ENCODE peak calls at places on chromosomes 12 and 14, in ten cellular contexts. S, A, T, J, X, Z, B, I, P and Y are unnamed samples.

GRCh38 chr14:89399594-89400068 is 17.4 kb downstream of the FOXN3 start:
- DNase-seq in S (no peak), A (no peak), T (no peak), J (peak; percentile 28), X (no peak), Z (no peak), B (peak; percentile 72), I (peak; percentile 79), P (no peak), Y (no peak)

GRCh38 chr14:64508215-64508776 is 3.7 kb downstream of the ZBTB1 start:
- DNase-seq in S (no peak), A (peak; percentile 83), T (no peak), J (no peak), X (no peak), Z (no peak), B (no peak), I (no peak), P (no peak), Y (peak; percentile 58)

GRCh38 chr14:105314287-105315185 is at the start of gene PACS2:
- DNase-seq in S (peak; percentile 97), A (peak; percentile 93), T (peak; percentile 95), J (peak; percentile 63), X (peak; percentile 75), Z (peak; percentile 84), B (peak; percentile 64), I (no peak), P (peak; percentile 58), Y (peak; percentile 100)

GRCh38 chr14:89720741-89721315 is 233.7 kb downstream of the EFCAB11 start:
- DNase-seq in S (no peak), A (peak; percentile 77), T (no peak), J (no peak), X (no peak), Z (no peak), B (peak; percentile 46), I (no peak), P (peak; percentile 16), Y (peak; percentile 36)

GRCh38 chr12:82651489-82651888 is 35.2 kb upstream of the TMTC2 start:
- DNase-seq in S (no peak), A (no peak), T (peak; percentile 25), J (no peak), X (no peak), Z (no peak), B (no peak), I (no peak), P (no peak), Y (no peak)

GRCh38 chr12:3597526-3598210 is 106.7 kb downstream of the PRMT8 start:
- DNase-seq in S (no peak), A (no peak), T (no peak), J (no peak), X (no peak), Z (no peak), B (no peak), I (no peak), P (no peak), Y (no peak)

GRCh38 chr12:94621662-94622359 is 28.5 kb downstream of the TMCC3 start:
- DNase-seq in S (no peak), A (peak; percentile 91), T (no peak), J (no peak), X (no peak), Z (no peak), B (no peak), I (peak; percentile 88), P (no peak), Y (peak; percentile 74)

GRCh38 chr12:12172106-12172511 is 94.7 kb downstream of the LRP6 start:
- DNase-seq in S (no peak), A (peak; percentile 81), T (no peak), J (no peak), X (no peak), Z (no peak), B (no peak), I (peak; percentile 28), P (no peak), Y (peak; percentile 14)

GRCh38 chr12:109782322-109782695 is 50.9 kb downstream of the TRPV4 start:
- DNase-seq in S (no peak), A (no peak), T (no peak), J (no peak), X (no peak), Z (no peak), B (no peak), I (no peak), P (no peak), Y (no peak)

GRCh38 chr12:5780536-5780935 is 164.5 kb downstream of the ANO2 start:
- DNase-seq in S (no peak), A (no peak), T (no peak), J (no peak), X (no peak), Z (no peak), B (no peak), I (no peak), P (no peak), Y (no peak)
- TF ChIP-seq CTCF in S (no peak), A (no peak), T (no peak), J (no peak), X (no peak), Z (no peak), B (no peak), I (no peak), P (no peak), Y (no peak)

GRCh38 chr14:37251778-37252177 is 54.0 kb downstream of the MIPOL1 start:
- DNase-seq in S (no peak), A (no peak), T (no peak), J (no peak), X (no peak), Z (no peak), B (no peak), I (no peak), P (no peak), Y (no peak)
- TF ChIP-seq CTCF in S (no peak), A (no peak), T (peak; percentile 26), J (no peak), X (no peak), Z (no peak), B (peak; percentile 54), I (no peak), P (no peak), Y (no peak)

GRCh38 chr12:96720363-96720705 is 186.7 kb upstream of the NEDD1 start:
- DNase-seq in S (no peak), A (peak; percentile 30), T (peak; percentile 35), J (peak; percentile 43), X (no peak), Z (peak; percentile 15), B (peak; percentile 58), I (no peak), P (no peak), Y (peak; percentile 34)
- TF ChIP-seq CTCF in S (no peak), A (peak; percentile 13), T (no peak), J (no peak), X (no peak), Z (no peak), B (peak; percentile 56), I (no peak), P (no peak), Y (no peak)

DNA sequence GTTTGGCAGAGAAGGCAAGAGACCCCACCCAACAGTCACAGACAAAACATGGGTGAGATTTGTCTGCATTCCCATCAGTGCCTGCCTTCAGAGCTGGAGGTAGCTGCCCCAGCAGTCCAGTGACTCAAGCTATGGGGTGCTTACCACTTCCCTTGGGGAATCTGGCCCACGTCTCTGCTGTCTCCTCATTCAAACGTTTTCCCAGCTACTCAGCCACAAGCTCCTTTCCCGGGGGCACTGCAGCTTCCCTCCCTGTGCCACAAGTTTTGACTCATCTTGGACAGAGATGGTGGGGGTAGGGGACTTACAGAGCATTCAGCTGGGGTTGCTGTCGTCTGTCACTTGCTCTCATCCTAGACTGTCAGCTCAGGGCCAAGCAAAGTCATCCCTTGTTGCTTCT is 66.6 kb downstream of the FBXL14 start:
- DNase-seq in S (no peak), A (no peak), T (no peak), J (no peak), X (no peak), Z (no peak), B (no peak), I (peak; percentile 45), P (no peak), Y (no peak)
- TF ChIP-seq CTCF in S (no peak), A (no peak), T (no peak), J (no peak), X (no peak), Z (no peak), B (no peak), I (no peak), P (no peak), Y (no peak)

GRCh38 chr14:52272375-52272774 is 4.9 kb downstream of the PTGDR start:
- DNase-seq in S (peak; percentile 7), A (peak; percentile 49), T (peak; percentile 26), J (peak; percentile 25), X (no peak), Z (no peak), B (no peak), I (no peak), P (no peak), Y (peak; percentile 53)
- TF ChIP-seq CTCF in S (peak; percentile 54), A (peak; percentile 30), T (peak; percentile 35), J (no peak), X (no peak), Z (no peak), B (peak; percentile 68), I (no peak), P (no peak), Y (no peak)

GRCh38 chr12:28742791-28743190 is 406.3 kb upstream of the FAR2 start:
- DNase-seq in S (no peak), A (no peak), T (no peak), J (no peak), X (no peak), Z (no peak), B (no peak), I (peak; percentile 41), P (no peak), Y (no peak)
- TF ChIP-seq CTCF in S (no peak), A (no peak), T (no peak), J (no peak), X (no peak), Z (no peak), B (no peak), I (no peak), P (no peak), Y (no peak)

GRCh38 chr14:50688875-50689274 is 20.8 kb upstream of the SAV1 start:
- DNase-seq in S (no peak), A (no peak), T (no peak), J (no peak), X (no peak), Z (no peak), B (peak; percentile 57), I (no peak), P (no peak), Y (no peak)
- TF ChIP-seq CTCF in S (no peak), A (no peak), T (no peak), J (no peak), X (no peak), Z (no peak), B (peak; percentile 43), I (no peak), P (no peak), Y (no peak)

GRCh38 chr12:56079729-56080555 is at the start of gene ERBB3:
- DNase-seq in S (peak; percentile 94), A (peak; percentile 18), T (peak; percentile 86), J (peak; percentile 82), X (peak; percentile 82), Z (peak; percentile 92), B (peak; percentile 93), I (no peak), P (peak; percentile 77), Y (peak; percentile 74)
- TF ChIP-seq CTCF in S (no peak), A (no peak), T (no peak), J (no peak), X (peak; percentile 17), Z (peak; percentile 56), B (no peak), I (no peak), P (peak; percentile 47), Y (no peak)